ENCODE peak calls at places on chromosomes 5 and 9, in nine cellular contexts. Q, D, S, U, I, J, E, R and X are unnamed samples.
A peak's percentile ranks its signal among the peaks of the same experiment; 100 is the strongest.

GRCh38 chr5:173872887-173873286 is 15.3 kb upstream of the CPEB4 start:
- DNase-seq in U (no peak), I (no peak), E (peak; percentile 56), Q (no peak), S (no peak), J (no peak), D (no peak), R (no peak), X (no peak)

GRCh38 chr5:160188968-160189319 is 40.4 kb upstream of the FABP6 start:
- DNase-seq in Q (no peak), D (no peak), R (no peak), E (no peak), U (no peak), S (no peak), I (no peak), J (no peak), X (no peak)

GRCh38 chr9:21747171-21747570 is 55.3 kb upstream of the MTAP start:
- DNase-seq in S (no peak), U (no peak), E (no peak), D (no peak), R (no peak), Q (no peak), I (no peak), J (no peak), X (no peak)

GRCh38 chr5:135273212-135273611 is 125.8 kb downstream of the MACROH2A1 start:
- DNase-seq in S (no peak), J (no peak), U (no peak), E (no peak), I (no peak), R (no peak), Q (no peak), D (no peak), X (no peak)

GRCh38 chr5:176183321-176184074 is 54.7 kb upstream of the SIMC1 start:
- DNase-seq in S (no peak), R (no peak), U (no peak), Q (no peak), J (no peak), I (no peak), E (no peak), D (no peak), X (no peak)

GRCh38 chr9:3675964-3676363 is 150.2 kb upstream of the RFX3 start:
- DNase-seq in I (no peak), S (no peak), J (no peak), Q (no peak), U (no peak), D (no peak), R (no peak), E (no peak), X (no peak)

GRCh38 chr5:27906911-27907590 is 868.7 kb upstream of the CDH9 start:
- DNase-seq in I (no peak), U (no peak), Q (no peak), E (no peak), J (no peak), D (no peak), S (no peak), R (no peak), X (no peak)

GRCh38 chr5:19488786-19489185 is 499.2 kb downstream of the CDH18 start:
- DNase-seq in I (no peak), D (no peak), U (no peak), Q (no peak), E (no peak), R (no peak), S (no peak), J (no peak), X (no peak)

GRCh38 chr9:87271696-87272477 is 225.8 kb upstream of the DAPK1 start:
- DNase-seq in Q (no peak), J (peak; percentile 13), D (no peak), E (no peak), U (no peak), R (no peak), S (no peak), I (no peak), X (no peak)

GRCh38 chr9:127396808-127397721 is at the start of gene SLC2A8:
- DNase-seq in Q (peak; percentile 97), D (peak; percentile 71), R (peak; percentile 99), S (peak; percentile 74), U (peak; percentile 86), J (peak; percentile 99), I (peak; percentile 96), E (peak; percentile 98), X (peak; percentile 98)

GRCh38 chr9:132241840-132242620 is 80.2 kb downstream of the NTNG2 start:
- DNase-seq in S (peak; percentile 63), E (peak; percentile 69), J (no peak), D (no peak), U (peak; percentile 39), Q (no peak), R (peak; percentile 81), I (no peak), X (peak; percentile 92)

GRCh38 chr5:31886206-31886605 is 247.3 kb downstream of the PDZD2 start:
- DNase-seq in R (no peak), J (no peak), S (no peak), I (no peak), Q (peak; percentile 12), D (no peak), U (no peak), E (no peak), X (no peak)

GRCh38 chr5:141825836-141826560 is 52.2 kb downstream of the PCDH1 start:
- DNase-seq in S (no peak), E (no peak), Q (no peak), R (peak; percentile 27), D (no peak), J (no peak), U (no peak), I (no peak), X (peak; percentile 64)

GRCh38 chr5:116769470-116769869 is 194.8 kb upstream of the SEMA6A start:
- DNase-seq in R (no peak), U (no peak), I (no peak), D (no peak), Q (no peak), E (no peak), J (no peak), S (no peak), X (no peak)

GRCh38 chr5:13478831-13479465 is 465.5 kb downstream of the DNAH5 start:
- DNase-seq in D (no peak), J (peak; percentile 46), I (peak; percentile 36), U (no peak), E (no peak), S (no peak), Q (peak; percentile 47), R (no peak), X (no peak)

GRCh38 chr5:73233461-73234151 is 60.6 kb downstream of the TMEM174 start:
- DNase-seq in J (no peak), Q (peak; percentile 37), E (no peak), U (no peak), D (no peak), S (no peak), R (peak; percentile 80), I (no peak), X (no peak)

GRCh38 chr9:16032799-16033198 is 480.0 kb downstream of the CCDC171 start:
- DNase-seq in I (no peak), R (no peak), E (no peak), S (no peak), J (peak; percentile 49), U (no peak), D (no peak), Q (no peak), X (no peak)

GRCh38 chr5:160011471-160011870 is 2.5 kb downstream of the TTC1 start:
- DNase-seq in J (no peak), Q (no peak), I (no peak), E (no peak), U (no peak), S (no peak), R (no peak), D (no peak), X (no peak)

GRCh38 chr5:37174928-37175327 is 74.2 kb downstream of the CPLANE1 start:
- DNase-seq in S (no peak), R (no peak), Q (no peak), E (no peak), D (no peak), I (no peak), U (no peak), J (no peak), X (no peak)

GRCh38 chr5:61626639-61627282 is 294.7 kb downstream of the ZSWIM6 start:
- DNase-seq in E (no peak), U (no peak), R (no peak), Q (no peak), S (no peak), I (no peak), D (no peak), J (no peak), X (no peak)

GRCh38 chr9:91966503-91966902 is 16.5 kb upstream of the ROR2 start:
- DNase-seq in R (no peak), Q (no peak), J (peak; percentile 66), E (no peak), D (no peak), U (no peak), I (no peak), S (no peak), X (no peak)

GRCh38 chr9:88976888-88977257 is 14.4 kb upstream of the S1PR3 start:
- DNase-seq in J (no peak), S (no peak), R (no peak), Q (no peak), I (no peak), E (no peak), U (no peak), D (no peak), X (no peak)

GRCh38 chr5:41770799-41771198 is 99.4 kb downstream of the OXCT1 start:
- DNase-seq in S (no peak), I (no peak), R (no peak), E (no peak), D (no peak), U (no peak), J (no peak), Q (no peak), X (no peak)

GRCh38 chr9:30075451-30076199 is 2308.8 kb upstream of the ACO1 start:
- DNase-seq in E (no peak), U (peak; percentile 14), D (no peak), R (no peak), I (no peak), S (no peak), J (no peak), Q (no peak), X (no peak)

GRCh38 chr9:4442806-4443205 is 47.5 kb upstream of the SLC1A1 start:
- DNase-seq in R (no peak), U (no peak), Q (no peak), I (no peak), J (no peak), S (no peak), E (no peak), D (no peak), X (no peak)